ENCODE peak calls at places on chromosomes 7 and 10, in nine cellular contexts. One of them, this sample, is unnamed.

GRCh38 chr7:29285451-29285807 is 90.9 kb downstream of the CHN2 start:
- DNase-seq in AG20443: peak
- DNase-seq in myocyte: peak
- DNase-seq in stimulated activated CD8-positive, alpha-beta memory T cell treated with anti-CD3 and anti-CD28 coated beads, Interleukin-15, amount 100 ng/mL, for 1 hour: no peak
- DNase-seq in dorsolateral prefrontal cortex: no peak
- DNase-seq in NCI-H82: no peak
- DNase-seq in T-helper 1 cell: peak
- DNase-seq in osteocyte: no peak
- DNase-seq in stimulated activated CD4-positive, alpha-beta T cell treated with anti-CD3 and anti-CD28 coated beads, Interleukin-2, amount 100 ng/mL, for 48 hours: peak
- DNase-seq in this sample: peak

GRCh38 chr7:19982841-19983835 is 209.7 kb upstream of the TMEM196 start:
- DNase-seq in osteocyte: no peak
- DNase-seq in NCI-H82: peak
- DNase-seq in AG20443: no peak
- DNase-seq in dorsolateral prefrontal cortex: no peak
- DNase-seq in stimulated activated CD8-positive, alpha-beta memory T cell treated with anti-CD3 and anti-CD28 coated beads, Interleukin-15, amount 100 ng/mL, for 1 hour: no peak
- DNase-seq in myocyte: peak
- DNase-seq in T-helper 1 cell: no peak
- DNase-seq in stimulated activated CD4-positive, alpha-beta T cell treated with anti-CD3 and anti-CD28 coated beads, Interleukin-2, amount 100 ng/mL, for 48 hours: no peak
- DNase-seq in this sample: no peak

GRCh38 chr10:22433875-22434274 is 88.6 kb downstream of the SPAG6 start:
- DNase-seq in stimulated activated CD8-positive, alpha-beta memory T cell treated with anti-CD3 and anti-CD28 coated beads, Interleukin-15, amount 100 ng/mL, for 1 hour: no peak
- DNase-seq in T-helper 1 cell: peak
- DNase-seq in dorsolateral prefrontal cortex: no peak
- DNase-seq in stimulated activated CD4-positive, alpha-beta T cell treated with anti-CD3 and anti-CD28 coated beads, Interleukin-2, amount 100 ng/mL, for 48 hours: no peak
- DNase-seq in osteocyte: no peak
- DNase-seq in NCI-H82: no peak
- DNase-seq in myocyte: peak
- DNase-seq in AG20443: peak
- DNase-seq in this sample: no peak

GRCh38 chr7:375901-376305 is 85.9 kb downstream of the FOXL3 start:
- DNase-seq in NCI-H82: no peak
- DNase-seq in stimulated activated CD4-positive, alpha-beta T cell treated with anti-CD3 and anti-CD28 coated beads, Interleukin-2, amount 100 ng/mL, for 48 hours: no peak
- DNase-seq in stimulated activated CD8-positive, alpha-beta memory T cell treated with anti-CD3 and anti-CD28 coated beads, Interleukin-15, amount 100 ng/mL, for 1 hour: no peak
- DNase-seq in AG20443: no peak
- DNase-seq in T-helper 1 cell: no peak
- DNase-seq in osteocyte: no peak
- DNase-seq in dorsolateral prefrontal cortex: peak
- DNase-seq in myocyte: no peak
- DNase-seq in this sample: no peak

GRCh38 chr10:73209705-73210104 is 37.4 kb downstream of the DNAJC9 start:
- DNase-seq in dorsolateral prefrontal cortex: no peak
- DNase-seq in stimulated activated CD8-positive, alpha-beta memory T cell treated with anti-CD3 and anti-CD28 coated beads, Interleukin-15, amount 100 ng/mL, for 1 hour: no peak
- DNase-seq in stimulated activated CD4-positive, alpha-beta T cell treated with anti-CD3 and anti-CD28 coated beads, Interleukin-2, amount 100 ng/mL, for 48 hours: no peak
- DNase-seq in myocyte: peak
- DNase-seq in AG20443: peak
- DNase-seq in NCI-H82: no peak
- DNase-seq in osteocyte: no peak
- DNase-seq in T-helper 1 cell: no peak
- DNase-seq in this sample: no peak

GRCh38 chr10:84429926-84430520 is 101.6 kb downstream of the CCSER2 start:
- DNase-seq in AG20443: peak
- DNase-seq in stimulated activated CD4-positive, alpha-beta T cell treated with anti-CD3 and anti-CD28 coated beads, Interleukin-2, amount 100 ng/mL, for 48 hours: peak
- DNase-seq in stimulated activated CD8-positive, alpha-beta memory T cell treated with anti-CD3 and anti-CD28 coated beads, Interleukin-15, amount 100 ng/mL, for 1 hour: peak
- DNase-seq in osteocyte: no peak
- DNase-seq in myocyte: peak
- DNase-seq in dorsolateral prefrontal cortex: peak
- DNase-seq in T-helper 1 cell: peak
- DNase-seq in NCI-H82: peak
- DNase-seq in this sample: peak

GRCh38 chr7:115297651-115298050 is 375.8 kb downstream of the MDFIC start:
- DNase-seq in NCI-H82: peak
- DNase-seq in stimulated activated CD4-positive, alpha-beta T cell treated with anti-CD3 and anti-CD28 coated beads, Interleukin-2, amount 100 ng/mL, for 48 hours: no peak
- DNase-seq in T-helper 1 cell: no peak
- DNase-seq in dorsolateral prefrontal cortex: no peak
- DNase-seq in stimulated activated CD8-positive, alpha-beta memory T cell treated with anti-CD3 and anti-CD28 coated beads, Interleukin-15, amount 100 ng/mL, for 1 hour: no peak
- DNase-seq in myocyte: peak
- DNase-seq in osteocyte: no peak
- DNase-seq in AG20443: peak
- DNase-seq in this sample: no peak

GRCh38 chr7:122132341-122132740 is 11.7 kb downstream of the AASS start:
- DNase-seq in NCI-H82: no peak
- DNase-seq in stimulated activated CD4-positive, alpha-beta T cell treated with anti-CD3 and anti-CD28 coated beads, Interleukin-2, amount 100 ng/mL, for 48 hours: no peak
- DNase-seq in osteocyte: no peak
- DNase-seq in AG20443: peak
- DNase-seq in stimulated activated CD8-positive, alpha-beta memory T cell treated with anti-CD3 and anti-CD28 coated beads, Interleukin-15, amount 100 ng/mL, for 1 hour: no peak
- DNase-seq in T-helper 1 cell: no peak
- DNase-seq in myocyte: peak
- DNase-seq in dorsolateral prefrontal cortex: no peak
- DNase-seq in this sample: no peak

GRCh38 chr7:75756340-75757297 is 15.4 kb downstream of the CCL26 start:
- DNase-seq in T-helper 1 cell: no peak
- DNase-seq in stimulated activated CD4-positive, alpha-beta T cell treated with anti-CD3 and anti-CD28 coated beads, Interleukin-2, amount 100 ng/mL, for 48 hours: no peak
- DNase-seq in dorsolateral prefrontal cortex: no peak
- DNase-seq in NCI-H82: peak
- DNase-seq in AG20443: peak
- DNase-seq in osteocyte: no peak
- DNase-seq in stimulated activated CD8-positive, alpha-beta memory T cell treated with anti-CD3 and anti-CD28 coated beads, Interleukin-15, amount 100 ng/mL, for 1 hour: no peak
- DNase-seq in myocyte: no peak
- DNase-seq in this sample: no peak

GRCh38 chr7:132318338-132319318 is 257.6 kb downstream of the PLXNA4 start:
- DNase-seq in AG20443: peak
- DNase-seq in NCI-H82: peak
- DNase-seq in stimulated activated CD8-positive, alpha-beta memory T cell treated with anti-CD3 and anti-CD28 coated beads, Interleukin-15, amount 100 ng/mL, for 1 hour: peak
- DNase-seq in T-helper 1 cell: peak
- DNase-seq in stimulated activated CD4-positive, alpha-beta T cell treated with anti-CD3 and anti-CD28 coated beads, Interleukin-2, amount 100 ng/mL, for 48 hours: peak
- DNase-seq in dorsolateral prefrontal cortex: peak
- DNase-seq in osteocyte: peak
- DNase-seq in myocyte: peak
- DNase-seq in this sample: peak

GRCh38 chr10:120607710-120608703 is 151.0 kb downstream of the PLPP4 start:
- DNase-seq in stimulated activated CD8-positive, alpha-beta memory T cell treated with anti-CD3 and anti-CD28 coated beads, Interleukin-15, amount 100 ng/mL, for 1 hour: no peak
- DNase-seq in stimulated activated CD4-positive, alpha-beta T cell treated with anti-CD3 and anti-CD28 coated beads, Interleukin-2, amount 100 ng/mL, for 48 hours: no peak
- DNase-seq in T-helper 1 cell: no peak
- DNase-seq in myocyte: no peak
- DNase-seq in NCI-H82: no peak
- DNase-seq in AG20443: no peak
- DNase-seq in dorsolateral prefrontal cortex: no peak
- DNase-seq in osteocyte: no peak
- DNase-seq in this sample: no peak